ENCODE peak calls at places on chromosomes 3 and 15, in seven cellular contexts. One of them, this sample, is unnamed.

GRCh38 chr3:152517517-152517916 is 248.8 kb downstream of the MBNL1 start:
- DNase-seq in stomach: no peak
- DNase-seq in upper lobe of left lung: no peak
- DNase-seq in ovary: no peak
- DNase-seq in transverse colon: no peak
- DNase-seq in K562: no peak
- DNase-seq in sigmoid colon: no peak
- DNase-seq in this sample: no peak

GRCh38 chr15:40291088-40291574 is 8.3 kb upstream of the ANKRD63 start:
- DNase-seq in stomach: peak
- DNase-seq in transverse colon: peak
- DNase-seq in ovary: peak
- DNase-seq in K562: peak
- DNase-seq in sigmoid colon: peak
- DNase-seq in upper lobe of left lung: peak
- DNase-seq in this sample: no peak

GRCh38 chr15:79453446-79453845 is 21.3 kb downstream of the MINAR1 start:
- DNase-seq in ovary: no peak
- DNase-seq in transverse colon: no peak
- DNase-seq in stomach: no peak
- DNase-seq in sigmoid colon: no peak
- DNase-seq in K562: no peak
- DNase-seq in upper lobe of left lung: no peak
- DNase-seq in this sample: no peak

GRCh38 chr15:57865294-57865693 is 158.8 kb downstream of the POLR2M start:
- DNase-seq in upper lobe of left lung: no peak
- DNase-seq in transverse colon: no peak
- DNase-seq in K562: peak
- DNase-seq in stomach: no peak
- DNase-seq in ovary: no peak
- DNase-seq in sigmoid colon: no peak
- DNase-seq in this sample: no peak

GRCh38 chr15:76201536-76202255 is 109.6 kb downstream of the ETFA start:
- DNase-seq in K562: no peak
- DNase-seq in upper lobe of left lung: no peak
- DNase-seq in ovary: no peak
- DNase-seq in transverse colon: no peak
- DNase-seq in sigmoid colon: peak
- DNase-seq in stomach: no peak
- DNase-seq in this sample: no peak

GRCh38 chr15:91348812-91349500 is 248.9 kb downstream of the SV2B start:
- DNase-seq in sigmoid colon: no peak
- DNase-seq in ovary: no peak
- DNase-seq in K562: no peak
- DNase-seq in transverse colon: no peak
- DNase-seq in upper lobe of left lung: no peak
- DNase-seq in stomach: no peak
- DNase-seq in this sample: no peak

GRCh38 chr3:32432045-32432710 is 40.5 kb downstream of the CMTM7 start:
- DNase-seq in upper lobe of left lung: no peak
- DNase-seq in sigmoid colon: no peak
- DNase-seq in stomach: peak
- DNase-seq in K562: no peak
- DNase-seq in ovary: no peak
- DNase-seq in transverse colon: no peak
- DNase-seq in this sample: no peak

GRCh38 chr3:17023006-17023664 is 138.4 kb downstream of the PLCL2 start:
- DNase-seq in stomach: no peak
- DNase-seq in upper lobe of left lung: no peak
- DNase-seq in K562: no peak
- DNase-seq in sigmoid colon: no peak
- DNase-seq in ovary: no peak
- DNase-seq in transverse colon: no peak
- DNase-seq in this sample: no peak

GRCh38 chr3:130933801-130934345 is 40.0 kb downstream of the ATP2C1 start:
- DNase-seq in ovary: no peak
- DNase-seq in upper lobe of left lung: no peak
- DNase-seq in sigmoid colon: no peak
- DNase-seq in transverse colon: no peak
- DNase-seq in stomach: no peak
- DNase-seq in K562: no peak
- DNase-seq in this sample: no peak

GRCh38 chr15:91407237-91407889 is 307.3 kb downstream of the SV2B start:
- DNase-seq in ovary: no peak
- DNase-seq in stomach: no peak
- DNase-seq in K562: no peak
- DNase-seq in transverse colon: no peak
- DNase-seq in upper lobe of left lung: no peak
- DNase-seq in sigmoid colon: no peak
- DNase-seq in this sample: no peak

GRCh38 chr15:99384992-99385669 is 133.8 kb downstream of the LRRC28 start:
- DNase-seq in ovary: no peak
- DNase-seq in upper lobe of left lung: no peak
- DNase-seq in sigmoid colon: no peak
- DNase-seq in K562: no peak
- DNase-seq in transverse colon: no peak
- DNase-seq in stomach: no peak
- DNase-seq in this sample: no peak

GRCh38 chr3:111895079-111895478 is 36.0 kb downstream of the PHLDB2 start:
- DNase-seq in transverse colon: no peak
- DNase-seq in upper lobe of left lung: no peak
- DNase-seq in K562: no peak
- DNase-seq in ovary: no peak
- DNase-seq in sigmoid colon: no peak
- DNase-seq in stomach: no peak
- DNase-seq in this sample: no peak

GRCh38 chr15:89199734-89200133 is 21.6 kb downstream of the RLBP1 start:
- DNase-seq in stomach: no peak
- DNase-seq in transverse colon: no peak
- DNase-seq in ovary: no peak
- DNase-seq in K562: no peak
- DNase-seq in sigmoid colon: no peak
- DNase-seq in upper lobe of left lung: no peak
- DNase-seq in this sample: no peak

GRCh38 chr3:1616715-1617114 is 482.0 kb upstream of the CNTN4 start:
- DNase-seq in ovary: no peak
- DNase-seq in K562: no peak
- DNase-seq in upper lobe of left lung: no peak
- DNase-seq in sigmoid colon: no peak
- DNase-seq in transverse colon: no peak
- DNase-seq in stomach: no peak
- DNase-seq in this sample: no peak

GRCh38 chr3:141384157-141384556 is 15.9 kb downstream of the ZBTB38 start:
- DNase-seq in sigmoid colon: no peak
- DNase-seq in transverse colon: no peak
- DNase-seq in upper lobe of left lung: no peak
- DNase-seq in ovary: no peak
- DNase-seq in K562: no peak
- DNase-seq in stomach: no peak
- DNase-seq in this sample: no peak

GRCh38 chr3:173584834-173585831 is 187.6 kb downstream of the NLGN1 start:
- DNase-seq in transverse colon: peak
- DNase-seq in upper lobe of left lung: peak
- DNase-seq in sigmoid colon: peak
- DNase-seq in ovary: peak
- DNase-seq in K562: no peak
- DNase-seq in stomach: no peak
- DNase-seq in this sample: peak

GRCh38 chr3:194782767-194783404 is 97.2 kb downstream of the FAM43A start:
- DNase-seq in transverse colon: no peak
- DNase-seq in upper lobe of left lung: peak
- DNase-seq in ovary: no peak
- DNase-seq in sigmoid colon: no peak
- DNase-seq in K562: no peak
- DNase-seq in stomach: no peak
- DNase-seq in this sample: no peak

GRCh38 chr3:138381950-138382715 is 33.8 kb downstream of the MRAS start:
- DNase-seq in sigmoid colon: peak
- DNase-seq in stomach: peak
- DNase-seq in ovary: peak
- DNase-seq in K562: no peak
- DNase-seq in upper lobe of left lung: no peak
- DNase-seq in transverse colon: peak
- DNase-seq in this sample: peak

GRCh38 chr3:161695811-161696210 is 199.2 kb downstream of the OTOL1 start:
- DNase-seq in upper lobe of left lung: no peak
- DNase-seq in transverse colon: no peak
- DNase-seq in ovary: no peak
- DNase-seq in sigmoid colon: no peak
- DNase-seq in stomach: no peak
- DNase-seq in K562: no peak
- DNase-seq in this sample: no peak

GRCh38 chr15:65888998-65889397 is 19.7 kb downstream of the RAB11A start:
- DNase-seq in upper lobe of left lung: no peak
- DNase-seq in sigmoid colon: no peak
- DNase-seq in transverse colon: no peak
- DNase-seq in ovary: no peak
- DNase-seq in K562: no peak
- DNase-seq in stomach: no peak
- DNase-seq in this sample: no peak

GRCh38 chr3:5016218-5017161 is 37.3 kb downstream of the BHLHE40 start:
- DNase-seq in ovary: no peak
- DNase-seq in K562: peak
- DNase-seq in sigmoid colon: no peak
- DNase-seq in stomach: peak
- DNase-seq in upper lobe of left lung: no peak
- DNase-seq in transverse colon: peak
- DNase-seq in this sample: no peak

GRCh38 chr3:182258538-182259177 is 534.6 kb upstream of the ATP11B start:
- DNase-seq in sigmoid colon: no peak
- DNase-seq in stomach: no peak
- DNase-seq in ovary: no peak
- DNase-seq in upper lobe of left lung: no peak
- DNase-seq in K562: no peak
- DNase-seq in transverse colon: no peak
- DNase-seq in this sample: no peak

DNA sequence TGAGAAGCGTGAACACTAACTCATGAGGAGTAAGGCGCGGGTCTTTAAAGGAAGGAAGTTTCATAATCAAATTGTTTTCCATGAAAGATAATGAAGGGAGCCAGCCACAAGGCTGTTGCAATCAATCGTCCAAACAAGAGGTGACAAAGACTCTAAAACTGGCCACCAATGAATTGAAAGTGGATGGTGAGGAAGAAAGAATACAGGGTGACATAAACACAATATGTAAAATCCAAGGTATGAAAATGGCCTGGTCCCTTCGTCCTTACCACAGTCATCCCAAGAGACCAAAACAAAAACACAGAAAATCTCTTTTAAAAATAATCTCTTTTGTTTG is 12.0 kb downstream of the CD86 start:
- DNase-seq in transverse colon: no peak
- DNase-seq in stomach: no peak
- DNase-seq in K562: no peak
- DNase-seq in ovary: no peak
- DNase-seq in upper lobe of left lung: no peak
- DNase-seq in sigmoid colon: no peak
- DNase-seq in this sample: no peak
- H3K27ac ChIP-seq in transverse colon: no peak
- H3K27ac ChIP-seq in stomach: no peak
- H3K27ac ChIP-seq in K562: no peak
- H3K27ac ChIP-seq in ovary: no peak
- H3K27ac ChIP-seq in upper lobe of left lung: no peak
- H3K27ac ChIP-seq in sigmoid colon: no peak
- H3K27ac ChIP-seq in this sample: no peak

DNA sequence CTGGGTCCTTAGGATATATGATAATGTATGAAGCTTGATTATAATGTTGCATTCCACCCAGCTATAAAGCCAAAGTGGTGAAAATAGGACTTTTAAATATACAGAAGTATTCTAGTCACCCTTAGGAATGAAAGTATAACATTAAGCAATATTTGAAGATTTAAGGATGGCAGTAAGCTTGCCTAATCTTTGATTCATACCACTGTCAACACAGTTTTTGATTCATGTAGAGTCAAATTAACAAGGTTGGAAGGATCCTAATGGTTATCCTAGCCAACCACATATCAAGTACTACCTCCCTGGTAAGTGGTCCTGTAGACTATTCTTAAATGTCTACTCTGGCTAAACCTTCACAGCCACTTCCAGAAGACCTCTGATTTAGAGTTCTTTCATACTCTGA is 18.6 kb downstream of the ARIH1 start:
- DNase-seq in K562: no peak
- DNase-seq in ovary: no peak
- DNase-seq in upper lobe of left lung: no peak
- DNase-seq in sigmoid colon: no peak
- DNase-seq in transverse colon: no peak
- DNase-seq in stomach: no peak
- DNase-seq in this sample: no peak
- H3K4me3 ChIP-seq in K562: no peak
- H3K4me3 ChIP-seq in ovary: no peak
- H3K4me3 ChIP-seq in upper lobe of left lung: no peak
- H3K4me3 ChIP-seq in sigmoid colon: no peak
- H3K4me3 ChIP-seq in transverse colon: no peak
- H3K4me3 ChIP-seq in stomach: no peak
- H3K4me3 ChIP-seq in this sample: no peak

DNA sequence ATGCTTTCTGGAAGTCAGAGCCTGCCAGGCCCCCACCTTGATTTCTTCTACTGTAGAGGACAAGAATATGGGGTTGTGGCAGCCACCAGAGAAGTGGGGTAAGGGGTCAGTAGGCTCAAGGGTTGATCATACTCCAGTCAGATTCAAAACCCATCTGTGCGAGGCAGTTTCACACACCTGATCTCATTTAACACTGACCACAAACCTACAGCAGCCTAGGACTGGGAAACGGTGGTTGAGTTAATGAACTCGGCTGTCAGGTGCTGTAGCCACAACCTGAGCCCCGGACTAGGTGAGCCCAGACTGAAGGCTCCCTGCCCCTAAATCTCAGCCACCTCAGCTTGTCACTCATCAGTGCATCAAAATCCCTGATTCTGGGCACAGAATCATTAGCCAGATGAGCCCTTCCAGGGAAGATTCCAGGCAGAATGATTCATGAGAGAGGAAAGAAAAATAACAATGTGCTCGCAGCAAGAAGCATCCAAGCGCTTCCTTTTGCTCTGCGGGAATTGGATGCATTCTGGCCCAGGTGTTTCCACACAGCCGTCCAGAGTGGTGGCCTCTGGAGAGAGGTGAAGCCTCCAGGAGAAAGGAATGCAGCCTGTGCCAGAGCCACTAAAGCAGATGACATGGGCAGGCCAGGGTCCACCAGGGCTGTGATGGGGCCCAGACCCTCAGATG is 102.1 kb downstream of the SRGAP3 start:
- DNase-seq in sigmoid colon: no peak
- DNase-seq in transverse colon: no peak
- DNase-seq in stomach: no peak
- DNase-seq in K562: no peak
- DNase-seq in ovary: no peak
- DNase-seq in upper lobe of left lung: no peak
- DNase-seq in this sample: no peak
- TF ChIP-seq EP300 in sigmoid colon: no peak
- TF ChIP-seq EP300 in transverse colon: no peak
- TF ChIP-seq EP300 in stomach: no peak
- TF ChIP-seq EP300 in K562: no peak
- TF ChIP-seq EP300 in ovary: no peak
- TF ChIP-seq EP300 in upper lobe of left lung: no peak
- TF ChIP-seq EP300 in this sample: no peak

DNA sequence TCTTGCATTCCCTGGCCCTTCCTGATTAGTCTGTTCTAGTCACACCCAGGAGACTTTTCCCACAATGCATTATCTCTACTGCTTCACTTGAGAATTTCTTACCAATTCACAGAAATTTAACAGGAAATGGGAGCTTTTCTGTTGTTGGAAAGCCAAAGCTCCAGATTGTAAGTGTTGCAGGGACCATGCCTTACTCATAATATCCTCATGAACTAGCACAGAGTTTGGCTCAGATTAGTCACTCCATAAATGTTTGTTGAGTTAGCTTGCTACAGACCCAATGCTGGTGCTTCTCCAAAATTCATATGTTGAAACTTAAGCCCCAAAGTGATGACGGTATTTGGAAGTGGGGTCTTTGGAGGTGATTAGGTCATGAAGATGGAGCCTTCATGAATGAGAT is 232.6 kb downstream of the GAP43 start:
- DNase-seq in transverse colon: no peak
- DNase-seq in stomach: no peak
- DNase-seq in K562: no peak
- DNase-seq in upper lobe of left lung: no peak
- DNase-seq in ovary: no peak
- DNase-seq in sigmoid colon: no peak
- DNase-seq in this sample: no peak
- H3K27ac ChIP-seq in transverse colon: no peak
- H3K27ac ChIP-seq in stomach: no peak
- H3K27ac ChIP-seq in K562: no peak
- H3K27ac ChIP-seq in upper lobe of left lung: no peak
- H3K27ac ChIP-seq in ovary: no peak
- H3K27ac ChIP-seq in sigmoid colon: no peak
- H3K27ac ChIP-seq in this sample: no peak